ENCODE peak calls at places on chromosome 3, in ten cellular contexts. J is renal cortical epithelial cell; O is Kasumi-1; T is PC-9; B is stimulated activated CD4-positive, alpha-beta T cell treated with anti-CD3 and anti-CD28 coated beads, Interleukin-2, amount 100 ng/mL, for 4 hours; S is ELF-1; D is prostate gland; R is NCI-H2029; Q is lung; F is non-pigmented ciliary epithelial cell. V is an unnamed sample.

GRCh38 chr3:27686642-27687041 is 35.5 kb downstream of the EOMES start:
- DNase-seq in J (no peak), O (no peak), T (no peak), B (no peak), S (no peak), D (no peak), R (no peak), Q (no peak), F (peak), V (no peak)

GRCh38 chr3:196202516-196202970 is 8.7 kb downstream of the ZDHHC19 start:
- DNase-seq in J (no peak), O (no peak), T (no peak), B (no peak), S (peak), D (no peak), R (no peak), Q (peak), F (no peak), V (no peak)

GRCh38 chr3:12155833-12156232 is 2.9 kb downstream of the TIMP4 start:
- DNase-seq in J (peak), O (no peak), T (peak), B (no peak), S (peak), D (no peak), R (no peak), Q (no peak), F (peak), V (no peak)

GRCh38 chr3:148882288-148882687 is 17.2 kb downstream of the CPA3 start:
- DNase-seq in J (peak), O (no peak), T (no peak), B (no peak), S (no peak), D (no peak), R (peak), Q (no peak), F (no peak), V (no peak)

GRCh38 chr3:196524527-196524926 is 9.4 kb upstream of the SMCO1 start:
- DNase-seq in J (no peak), O (peak), T (no peak), B (no peak), S (peak), D (no peak), R (no peak), Q (no peak), F (no peak), V (peak)

GRCh38 chr3:101329016-101329673 is 8.8 kb upstream of the IMPG2 start:
- DNase-seq in J (no peak), O (no peak), T (no peak), B (no peak), S (no peak), D (no peak), R (no peak), Q (no peak), F (no peak), V (no peak)

GRCh38 chr3:119290613-119291012 is 3.6 kb upstream of the ARHGAP31 start:
- DNase-seq in J (no peak), O (no peak), T (no peak), B (no peak), S (no peak), D (no peak), R (no peak), Q (no peak), F (no peak), V (no peak)

GRCh38 chr3:36900474-36901443 is 44.1 kb downstream of the TRANK1 start:
- DNase-seq in J (no peak), O (no peak), T (no peak), B (no peak), S (no peak), D (no peak), R (no peak), Q (no peak), F (no peak), V (no peak)

GRCh38 chr3:111333642-111334041 is 208.4 kb upstream of the CD96 start:
- DNase-seq in J (no peak), O (no peak), T (no peak), B (no peak), S (no peak), D (no peak), R (no peak), Q (no peak), F (no peak), V (no peak)

GRCh38 chr3:61078016-61078415 is 173.2 kb downstream of the FHIT start:
- DNase-seq in J (no peak), O (no peak), T (no peak), B (no peak), S (no peak), D (no peak), R (no peak), Q (no peak), F (no peak), V (no peak)

GRCh38 chr3:188270423-188270972 is 116.5 kb downstream of the LPP start:
- DNase-seq in J (peak), O (peak), T (peak), B (no peak), S (no peak), D (no peak), R (no peak), Q (no peak), F (peak), V (peak)

V was measured in KBM-7.